ENCODE peak calls at places on chromosomes 11 and 22, in nine cellular contexts. N, Y, X, V, J, H, K, T and U are unnamed samples.

GRCh38 chr11:98589975-98590374 is 430.8 kb upstream of the CNTN5 start:
- DNase-seq in N (no peak), Y (no peak), X (no peak), V (no peak), J (no peak), H (no peak), K (no peak), T (no peak), U (no peak)

GRCh38 chr11:70746351-70746750 is 348.0 kb downstream of the CTTN start:
- DNase-seq in N (no peak), Y (no peak), X (no peak), V (no peak), J (no peak), H (no peak), K (no peak), T (no peak), U (no peak)

GRCh38 chr11:62664405-62665074 is 470 bp downstream of the C11orf98 start:
- DNase-seq in N (peak), Y (peak), X (peak), V (no peak), J (no peak), H (no peak), K (no peak), T (peak), U (peak)

GRCh38 chr11:19769820-19770219 is 57.2 kb downstream of the NAV2 start:
- DNase-seq in N (no peak), Y (no peak), X (no peak), V (no peak), J (no peak), H (no peak), K (no peak), T (no peak), U (no peak)

GRCh38 chr22:30204742-30205111 is 41.8 kb downstream of the LIF start:
- DNase-seq in N (no peak), Y (peak), X (no peak), V (no peak), J (no peak), H (peak), K (peak), T (no peak), U (no peak)

GRCh38 chr11:1299621-1300020 is 9.8 kb downstream of the TOLLIP start:
- DNase-seq in N (peak), Y (no peak), X (no peak), V (no peak), J (no peak), H (no peak), K (peak), T (no peak), U (no peak)

GRCh38 chr11:96481204-96481603 is 91.4 kb downstream of the JRKL start:
- DNase-seq in N (no peak), Y (no peak), X (no peak), V (no peak), J (no peak), H (no peak), K (no peak), T (no peak), U (no peak)

GRCh38 chr11:45664376-45665205 is 831 bp downstream of the CHST1 start:
- DNase-seq in N (peak), Y (peak), X (no peak), V (no peak), J (no peak), H (no peak), K (peak), T (no peak), U (no peak)

GRCh38 chr22:23553922-23554870 is 25.9 kb downstream of the IGLL1 start:
- DNase-seq in N (no peak), Y (no peak), X (no peak), V (no peak), J (no peak), H (no peak), K (no peak), T (no peak), U (no peak)

GRCh38 chr11:116439480-116439759 is 333.4 kb downstream of the BUD13 start:
- DNase-seq in N (no peak), Y (no peak), X (no peak), V (no peak), J (no peak), H (no peak), K (no peak), T (no peak), U (no peak)

GRCh38 chr11:70586261-70587094 is 188.1 kb downstream of the CTTN start:
- DNase-seq in N (no peak), Y (no peak), X (no peak), V (no peak), J (no peak), H (no peak), K (no peak), T (no peak), U (no peak)

GRCh38 chr11:129854229-129854805 is 38.7 kb downstream of the TMEM45B start:
- DNase-seq in N (no peak), Y (peak), X (no peak), V (no peak), J (no peak), H (no peak), K (no peak), T (peak), U (no peak)

GRCh38 chr11:3089236-3090061 is 32.2 kb upstream of the CARS1 start:
- DNase-seq in N (no peak), Y (no peak), X (no peak), V (no peak), J (no peak), H (no peak), K (peak), T (no peak), U (no peak)

GRCh38 chr11:13249992-13250391 is 27.6 kb upstream of the BMAL1 start:
- DNase-seq in N (peak), Y (peak), X (no peak), V (no peak), J (no peak), H (peak), K (no peak), T (no peak), U (no peak)

GRCh38 chr11:2990617-2991476 is 1.3 kb downstream of the NAP1L4 start:
- DNase-seq in N (peak), Y (peak), X (no peak), V (no peak), J (no peak), H (no peak), K (no peak), T (peak), U (peak)

GRCh38 chr11:133271206-133271605 is 261.1 kb downstream of the OPCML start:
- DNase-seq in N (no peak), Y (peak), X (no peak), V (no peak), J (no peak), H (no peak), K (no peak), T (no peak), U (no peak)

GRCh38 chr11:14625804-14626203 is 17.8 kb upstream of the PDE3B start:
- DNase-seq in N (no peak), Y (no peak), X (no peak), V (no peak), J (no peak), H (no peak), K (no peak), T (no peak), U (no peak)

GRCh38 chr22:38738475-38739070 is 17.2 kb downstream of the SUN2 start:
- DNase-seq in N (no peak), Y (no peak), X (no peak), V (no peak), J (no peak), H (no peak), K (no peak), T (no peak), U (no peak)

GRCh38 chr11:92711913-92712312 is 257.5 kb upstream of the MTNR1B start:
- DNase-seq in N (no peak), Y (no peak), X (no peak), V (no peak), J (no peak), H (no peak), K (no peak), T (peak), U (no peak)

GRCh38 chr11:65899356-65900124 is 648 bp downstream of the FOSL1 start:
- DNase-seq in N (peak), Y (peak), X (peak), V (peak), J (no peak), H (no peak), K (no peak), T (no peak), U (peak)

GRCh38 chr11:1832181-1832988 is 2.4 kb upstream of the SYT8 start:
- DNase-seq in N (peak), Y (peak), X (peak), V (peak), J (no peak), H (no peak), K (peak), T (no peak), U (peak)

GRCh38 chr22:24523873-24524272 is 28.7 kb downstream of the UPB1 start:
- DNase-seq in N (no peak), Y (no peak), X (no peak), V (no peak), J (no peak), H (no peak), K (no peak), T (no peak), U (no peak)

GRCh38 chr11:113991170-113991569 is 16.3 kb downstream of the HTR3A start:
- DNase-seq in N (peak), Y (no peak), X (no peak), V (no peak), J (peak), H (no peak), K (no peak), T (no peak), U (peak)